ENCODE peak calls at places on chromosomes 4 and X, in seven cellular contexts. One of them, this sample, is unnamed.

GRCh38 chr4:76620723-76621463 is 185.9 kb downstream of the SHROOM3 start:
- DNase-seq in Calu3: no peak
- DNase-seq in astrocyte of the cerebellum: no peak
- DNase-seq in K562: no peak
- DNase-seq in body of pancreas: peak
- DNase-seq in tibial nerve: no peak
- DNase-seq in psoas muscle: no peak
- DNase-seq in this sample: no peak

GRCh38 chr4:86935833-86936721 is 1.3 kb downstream of the AFF1 start:
- DNase-seq in body of pancreas: peak
- DNase-seq in Calu3: peak
- DNase-seq in K562: peak
- DNase-seq in astrocyte of the cerebellum: no peak
- DNase-seq in tibial nerve: peak
- DNase-seq in psoas muscle: peak
- DNase-seq in this sample: peak

GRCh38 chr4:138567696-138568095 is 325.5 kb upstream of the SLC7A11 start:
- DNase-seq in tibial nerve: no peak
- DNase-seq in astrocyte of the cerebellum: no peak
- DNase-seq in K562: no peak
- DNase-seq in psoas muscle: no peak
- DNase-seq in Calu3: no peak
- DNase-seq in body of pancreas: no peak
- DNase-seq in this sample: no peak

GRCh38 chr4:107854326-107855030 is 29.7 kb downstream of the SGMS2 start:
- DNase-seq in body of pancreas: no peak
- DNase-seq in K562: no peak
- DNase-seq in tibial nerve: no peak
- DNase-seq in Calu3: no peak
- DNase-seq in psoas muscle: no peak
- DNase-seq in astrocyte of the cerebellum: no peak
- DNase-seq in this sample: no peak

GRCh38 chr4:94375364-94375763 is 32.7 kb upstream of the HPGDS start:
- DNase-seq in body of pancreas: no peak
- DNase-seq in Calu3: no peak
- DNase-seq in astrocyte of the cerebellum: no peak
- DNase-seq in tibial nerve: no peak
- DNase-seq in K562: peak
- DNase-seq in psoas muscle: no peak
- DNase-seq in this sample: no peak

GRCh38 chr4:81260443-81261102 is 45.6 kb upstream of the PRKG2 start:
- DNase-seq in tibial nerve: no peak
- DNase-seq in body of pancreas: no peak
- DNase-seq in astrocyte of the cerebellum: no peak
- DNase-seq in K562: peak
- DNase-seq in Calu3: no peak
- DNase-seq in psoas muscle: no peak
- DNase-seq in this sample: peak

GRCh38 chrX:48488034-48488433 is 12.0 kb downstream of the FTSJ1 start:
- DNase-seq in tibial nerve: no peak
- DNase-seq in body of pancreas: no peak
- DNase-seq in K562: no peak
- DNase-seq in Calu3: no peak
- DNase-seq in psoas muscle: no peak
- DNase-seq in astrocyte of the cerebellum: no peak
- DNase-seq in this sample: no peak

GRCh38 chr4:56861365-56861764 is 39.9 kb upstream of the SPINK2 start:
- DNase-seq in body of pancreas: no peak
- DNase-seq in astrocyte of the cerebellum: no peak
- DNase-seq in K562: no peak
- DNase-seq in Calu3: no peak
- DNase-seq in psoas muscle: no peak
- DNase-seq in tibial nerve: no peak
- DNase-seq in this sample: no peak

GRCh38 chrX:109709129-109709631 is 23.9 kb downstream of the ACSL4 start:
- DNase-seq in tibial nerve: no peak
- DNase-seq in astrocyte of the cerebellum: peak
- DNase-seq in K562: no peak
- DNase-seq in psoas muscle: no peak
- DNase-seq in Calu3: no peak
- DNase-seq in body of pancreas: no peak
- DNase-seq in this sample: peak

GRCh38 chr4:168265327-168265726 is 53.2 kb downstream of the DDX60 start:
- DNase-seq in astrocyte of the cerebellum: no peak
- DNase-seq in Calu3: no peak
- DNase-seq in tibial nerve: no peak
- DNase-seq in body of pancreas: no peak
- DNase-seq in K562: no peak
- DNase-seq in psoas muscle: no peak
- DNase-seq in this sample: no peak

GRCh38 chr4:2306773-2307410 is 45.0 kb upstream of the MXD4 start:
- DNase-seq in body of pancreas: no peak
- DNase-seq in Calu3: no peak
- DNase-seq in psoas muscle: no peak
- DNase-seq in K562: no peak
- DNase-seq in astrocyte of the cerebellum: no peak
- DNase-seq in tibial nerve: no peak
- DNase-seq in this sample: no peak

GRCh38 chr4:2866160-2866861 is 22.7 kb downstream of the ADD1 start:
- DNase-seq in tibial nerve: no peak
- DNase-seq in astrocyte of the cerebellum: no peak
- DNase-seq in Calu3: no peak
- DNase-seq in body of pancreas: no peak
- DNase-seq in K562: no peak
- DNase-seq in psoas muscle: no peak
- DNase-seq in this sample: no peak

GRCh38 chr4:31083451-31083850 is 363.3 kb downstream of the PCDH7 start:
- DNase-seq in psoas muscle: no peak
- DNase-seq in K562: no peak
- DNase-seq in astrocyte of the cerebellum: no peak
- DNase-seq in Calu3: no peak
- DNase-seq in body of pancreas: no peak
- DNase-seq in tibial nerve: no peak
- DNase-seq in this sample: no peak

GRCh38 chr4:31084806-31085416 is 364.7 kb downstream of the PCDH7 start:
- DNase-seq in astrocyte of the cerebellum: no peak
- DNase-seq in K562: no peak
- DNase-seq in psoas muscle: no peak
- DNase-seq in body of pancreas: no peak
- DNase-seq in Calu3: peak
- DNase-seq in tibial nerve: no peak
- DNase-seq in this sample: no peak

GRCh38 chr4:31085736-31086135 is 365.6 kb downstream of the PCDH7 start:
- DNase-seq in tibial nerve: no peak
- DNase-seq in psoas muscle: no peak
- DNase-seq in astrocyte of the cerebellum: no peak
- DNase-seq in K562: no peak
- DNase-seq in body of pancreas: no peak
- DNase-seq in Calu3: no peak
- DNase-seq in this sample: no peak

GRCh38 chr4:31078661-31079060 is 358.5 kb downstream of the PCDH7 start:
- DNase-seq in astrocyte of the cerebellum: no peak
- DNase-seq in tibial nerve: no peak
- DNase-seq in psoas muscle: no peak
- DNase-seq in Calu3: no peak
- DNase-seq in K562: no peak
- DNase-seq in body of pancreas: no peak
- DNase-seq in this sample: no peak

GRCh38 chr4:31081375-31081774 is 361.2 kb downstream of the PCDH7 start:
- DNase-seq in K562: no peak
- DNase-seq in psoas muscle: no peak
- DNase-seq in astrocyte of the cerebellum: peak
- DNase-seq in Calu3: no peak
- DNase-seq in tibial nerve: no peak
- DNase-seq in body of pancreas: no peak
- DNase-seq in this sample: no peak
- TF ChIP-seq CTCF in K562: no peak
- TF ChIP-seq CTCF in psoas muscle: no peak
- TF ChIP-seq CTCF in astrocyte of the cerebellum: no peak
- TF ChIP-seq CTCF in Calu3: no peak
- TF ChIP-seq CTCF in tibial nerve: no peak
- TF ChIP-seq CTCF in body of pancreas: no peak
- TF ChIP-seq CTCF in this sample: no peak

DNA sequence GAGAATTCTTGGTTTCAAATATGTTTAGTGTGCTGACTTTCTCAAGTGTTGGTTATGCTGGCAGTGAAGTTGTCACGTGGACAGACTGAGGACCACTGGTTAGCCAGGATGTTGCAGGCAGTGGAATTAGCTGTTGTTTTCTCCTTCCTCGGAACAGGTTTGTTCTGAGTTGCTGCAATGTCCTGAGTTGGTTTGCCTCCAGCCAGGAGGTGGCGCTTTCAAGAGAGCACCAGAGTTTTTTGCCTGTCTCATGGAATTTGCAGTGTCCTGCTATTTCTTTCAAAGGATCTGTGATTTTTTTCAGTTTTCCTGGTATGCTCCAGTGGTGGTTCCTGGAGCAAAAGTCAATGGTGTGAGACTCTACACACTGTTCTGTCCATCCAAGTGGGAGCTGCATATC is 158.1 kb upstream of the CXorf66 start:
- DNase-seq in tibial nerve: no peak
- DNase-seq in body of pancreas: no peak
- DNase-seq in psoas muscle: no peak
- DNase-seq in Calu3: peak
- DNase-seq in K562: peak
- DNase-seq in astrocyte of the cerebellum: peak
- DNase-seq in this sample: peak
- TF ChIP-seq CTCF in tibial nerve: no peak
- TF ChIP-seq CTCF in body of pancreas: no peak
- TF ChIP-seq CTCF in psoas muscle: no peak
- TF ChIP-seq CTCF in Calu3: no peak
- TF ChIP-seq CTCF in K562: no peak
- TF ChIP-seq CTCF in astrocyte of the cerebellum: peak
- TF ChIP-seq CTCF in this sample: peak

GRCh38 chr4:152708361-152708760 is 28.6 kb upstream of the TMEM154 start:
- DNase-seq in astrocyte of the cerebellum: no peak
- DNase-seq in psoas muscle: no peak
- DNase-seq in tibial nerve: no peak
- DNase-seq in K562: no peak
- DNase-seq in Calu3: no peak
- DNase-seq in body of pancreas: no peak
- DNase-seq in this sample: no peak

GRCh38 chr4:152704788-152705187 is 25.0 kb upstream of the TMEM154 start:
- DNase-seq in psoas muscle: no peak
- DNase-seq in Calu3: no peak
- DNase-seq in tibial nerve: no peak
- DNase-seq in K562: no peak
- DNase-seq in astrocyte of the cerebellum: no peak
- DNase-seq in body of pancreas: no peak
- DNase-seq in this sample: no peak

GRCh38 chr4:152708806-152709205 is 29.0 kb upstream of the TMEM154 start:
- DNase-seq in K562: no peak
- DNase-seq in Calu3: no peak
- DNase-seq in body of pancreas: no peak
- DNase-seq in tibial nerve: no peak
- DNase-seq in psoas muscle: no peak
- DNase-seq in astrocyte of the cerebellum: no peak
- DNase-seq in this sample: no peak

GRCh38 chr4:152707632-152708031 is 27.8 kb upstream of the TMEM154 start:
- DNase-seq in K562: no peak
- DNase-seq in astrocyte of the cerebellum: no peak
- DNase-seq in psoas muscle: no peak
- DNase-seq in tibial nerve: no peak
- DNase-seq in body of pancreas: no peak
- DNase-seq in Calu3: no peak
- DNase-seq in this sample: no peak

GRCh38 chr4:152705918-152706317 is 26.1 kb upstream of the TMEM154 start:
- DNase-seq in K562: no peak
- DNase-seq in tibial nerve: no peak
- DNase-seq in astrocyte of the cerebellum: no peak
- DNase-seq in body of pancreas: no peak
- DNase-seq in Calu3: no peak
- DNase-seq in psoas muscle: no peak
- DNase-seq in this sample: no peak
- TF ChIP-seq CTCF in K562: no peak
- TF ChIP-seq CTCF in tibial nerve: no peak
- TF ChIP-seq CTCF in astrocyte of the cerebellum: no peak
- TF ChIP-seq CTCF in body of pancreas: no peak
- TF ChIP-seq CTCF in Calu3: no peak
- TF ChIP-seq CTCF in psoas muscle: no peak
- TF ChIP-seq CTCF in this sample: no peak

DNA sequence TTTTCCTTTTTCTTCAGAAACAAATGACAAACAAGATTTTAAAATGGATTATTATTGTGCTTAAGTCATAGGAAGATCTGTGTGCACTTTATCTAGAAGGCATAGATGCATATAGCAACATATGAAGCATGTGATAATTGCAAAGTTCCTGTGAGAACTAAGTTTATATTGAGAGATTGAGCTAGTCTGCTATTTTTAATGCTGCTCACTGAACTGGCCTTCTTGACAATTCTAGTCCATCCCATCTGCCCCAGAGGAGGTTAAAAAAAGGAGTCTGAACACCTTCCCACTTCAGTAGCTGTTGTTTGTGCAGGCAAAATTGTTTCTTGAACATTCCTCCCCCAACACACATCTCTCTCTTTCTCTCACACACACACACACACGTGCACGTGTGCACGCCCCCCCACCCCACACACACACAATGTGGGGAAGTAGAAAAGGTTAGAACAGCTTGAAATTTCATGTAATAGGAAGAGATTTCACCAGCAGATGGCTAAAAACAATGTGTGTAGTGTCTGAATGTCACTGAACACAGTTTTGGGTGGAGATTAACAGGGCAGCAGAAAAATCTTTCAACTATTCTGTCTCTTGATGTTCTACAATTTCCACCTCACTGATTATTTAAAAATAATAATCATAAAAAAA is 108.0 kb downstream of the GPM6A start:
- DNase-seq in tibial nerve: no peak
- DNase-seq in psoas muscle: no peak
- DNase-seq in body of pancreas: no peak
- DNase-seq in K562: no peak
- DNase-seq in astrocyte of the cerebellum: no peak
- DNase-seq in Calu3: no peak
- DNase-seq in this sample: no peak
- TF ChIP-seq CTCF in tibial nerve: no peak
- TF ChIP-seq CTCF in psoas muscle: no peak
- TF ChIP-seq CTCF in body of pancreas: no peak
- TF ChIP-seq CTCF in K562: no peak
- TF ChIP-seq CTCF in astrocyte of the cerebellum: no peak
- TF ChIP-seq CTCF in Calu3: no peak
- TF ChIP-seq CTCF in this sample: no peak

This sample was measured in nephron progenitor cell.